ENCODE peak calls at places on chromosomes 1 and 21, in six cellular contexts. Y is H54; Z is endothelial cell; T is CD8-positive, alpha-beta memory T cell; B is activated naive CD4-positive, alpha-beta T cell treated with Interleukin-2 at 50 U/mL for 16 hours; F is left cardiac atrium. K is an unnamed sample.

GRCh38 chr1:198623920-198624647 is 14.8 kb upstream of the PTPRC start:
- DNase-seq in Y (no peak), T (no peak), B (no peak), Z (no peak), F (no peak), K (no peak)

GRCh38 chr1:100457683-100458082 is 80.3 kb upstream of the GPR88 start:
- DNase-seq in Y (no peak), F (no peak), B (no peak), Z (no peak), T (no peak), K (no peak)

GRCh38 chr1:200362421-200362820 is 47.4 kb downstream of the ZNF281 start:
- DNase-seq in Y (no peak), B (no peak), T (no peak), Z (no peak), F (no peak), K (no peak)

GRCh38 chr1:234699795-234700665 is 90.1 kb upstream of the IRF2BP2 start:
- DNase-seq in Z (no peak), Y (peak; percentile 55), B (peak; percentile 48), T (no peak), F (peak; percentile 47), K (no peak)

GRCh38 chr1:184632415-184633175 is 122.1 kb downstream of the EDEM3 start:
- DNase-seq in Y (no peak), Z (no peak), F (peak; percentile 46), T (no peak), B (no peak), K (no peak)

GRCh38 chr21:46603228-46603627 is 1.7 kb downstream of the S100B start:
- DNase-seq in Y (no peak), T (no peak), B (no peak), F (no peak), Z (no peak), K (no peak)

GRCh38 chr21:46120301-46121285 is 22.7 kb downstream of the COL6A2 start:
- DNase-seq in Y (no peak), Z (no peak), F (peak; percentile 18), T (no peak), B (no peak), K (peak; percentile 34)

GRCh38 chr1:59029768-59030167 is 245.9 kb upstream of the JUN start:
- DNase-seq in F (no peak), T (no peak), Y (no peak), Z (no peak), B (no peak), K (no peak)

GRCh38 chr1:194342484-194343262 is 1156.3 kb upstream of the B3GALT2 start:
- DNase-seq in F (no peak), T (no peak), Z (no peak), Y (no peak), B (no peak), K (no peak)

GRCh38 chr1:20486457-20487235 is 636 bp upstream of the CAMK2N1 start:
- DNase-seq in F (peak; percentile 82), Y (no peak), B (no peak), Z (peak; percentile 42), T (no peak), K (peak; percentile 83)

GRCh38 chr1:87274851-87275250 is 53.8 kb upstream of the LMO4 start:
- DNase-seq in Z (no peak), F (no peak), B (no peak), Y (no peak), T (no peak), K (no peak)

GRCh38 chr1:22050330-22050729 is 2.2 kb upstream of the CDC42 start:
- DNase-seq in Z (no peak), B (no peak), F (no peak), T (no peak), Y (no peak), K (no peak)

GRCh38 chr1:165896277-165896676 is 68.9 kb downstream of the UCK2 start:
- DNase-seq in Z (no peak), T (no peak), Y (peak; percentile 57), B (no peak), F (peak; percentile 67), K (no peak)

GRCh38 chr1:7810395-7810794 is 26.3 kb downstream of the PER3 start:
- DNase-seq in Y (peak; percentile 52), F (no peak), Z (no peak), T (no peak), B (peak; percentile 46), K (no peak)

GRCh38 chr1:53172751-53173498 is 23.7 kb upstream of the CPT2 start:
- DNase-seq in Y (no peak), T (no peak), Z (no peak), B (no peak), F (no peak), K (no peak)

GRCh38 chr1:245987222-245987545 is 519.9 kb downstream of the SMYD3 start:
- DNase-seq in Z (no peak), T (no peak), B (no peak), Y (no peak), F (no peak), K (no peak)

GRCh38 chr1:180849031-180849775 is 63.5 kb upstream of the KIAA1614 start:
- DNase-seq in B (no peak), Z (no peak), T (no peak), F (no peak), Y (no peak), K (no peak)

GRCh38 chr1:64453695-64454094 is 16.2 kb upstream of the CACHD1 start:
- DNase-seq in T (no peak), B (no peak), Z (no peak), Y (no peak), F (no peak), K (no peak)

GRCh38 chr1:168783831-168784230 is 54.8 kb upstream of the DPT start:
- DNase-seq in F (no peak), Z (no peak), T (no peak), Y (no peak), B (no peak), K (no peak)

GRCh38 chr1:16163882-16164820 is 8.3 kb upstream of the EPHA2 start:
- DNase-seq in F (no peak), T (no peak), Z (no peak), B (no peak), Y (peak; percentile 74), K (no peak)

GRCh38 chr1:36884029-36884701 is 150.2 kb downstream of the GRIK3 start:
- DNase-seq in Y (no peak), B (no peak), T (no peak), F (no peak), Z (no peak), K (no peak)

GRCh38 chr1:22259581-22260282 is 116.8 kb upstream of the WNT4 start:
- DNase-seq in B (no peak), F (no peak), Z (no peak), Y (no peak), T (no peak), K (no peak)

GRCh38 chr1:31470794-31471315 is 57.8 kb downstream of the SERINC2 start:
- DNase-seq in B (no peak), T (no peak), F (no peak), Z (no peak), Y (no peak), K (no peak)

GRCh38 chr1:170560681-170561285 is 28.8 kb downstream of the GORAB start:
- DNase-seq in B (no peak), Y (no peak), T (no peak), F (no peak), Z (no peak), K (no peak)

GRCh38 chr1:22108343-22109135 is 34.4 kb downstream of the WNT4 start:
- DNase-seq in F (no peak), Z (no peak), T (no peak), B (no peak), Y (no peak), K (peak; percentile 64)

GRCh38 chr1:193322218-193322617 is 135.8 kb upstream of the B3GALT2 start:
- DNase-seq in Y (peak; percentile 5), B (no peak), F (no peak), Z (no peak), T (no peak), K (no peak)

GRCh38 chr1:54542120-54542961 is 5.7 kb upstream of the ACOT11 start:
- DNase-seq in Y (peak; percentile 80), T (peak; percentile 23), F (peak; percentile 73), B (peak; percentile 52), Z (peak; percentile 75), K (peak; percentile 64)

GRCh38 chr1:154420961-154421924 is 16.1 kb downstream of the IL6R start:
- DNase-seq in B (no peak), Y (no peak), F (peak; percentile 6), T (no peak), Z (no peak), K (no peak)

K was measured in mesothelial cell of epicardium.